ENCODE peak calls at places on chromosomes 12 and 14, in ten cellular contexts. M, P, X, C, J, U, N, A, R and Q are unnamed samples.

GRCh38 chr12:123849517-123849916 is 87.4 kb downstream of the DNAH10 start:
- DNase-seq in M (no peak), P (no peak), X (no peak), C (no peak), J (no peak), U (no peak), N (no peak), A (no peak), R (no peak), Q (no peak)

GRCh38 chr12:21971344-21971743 is 30.1 kb upstream of the ABCC9 start:
- DNase-seq in M (no peak), P (no peak), X (no peak), C (no peak), J (no peak), U (no peak), N (no peak), A (no peak), R (no peak), Q (no peak)

GRCh38 chr12:116860281-116860680 is 21.0 kb downstream of the HRK start:
- DNase-seq in M (no peak), P (no peak), X (no peak), C (no peak), J (no peak), U (no peak), N (no peak), A (no peak), R (no peak), Q (no peak)

GRCh38 chr14:67241416-67242362 is at the start of gene PALS1:
- DNase-seq in M (no peak), P (no peak), X (peak; percentile 81), C (peak; percentile 94), J (peak; percentile 57), U (no peak), N (peak; percentile 83), A (peak; percentile 87), R (peak; percentile 79), Q (peak; percentile 17)

GRCh38 chr14:74932401-74932901 is 9.4 kb upstream of the RPS6KL1 start:
- DNase-seq in M (no peak), P (no peak), X (no peak), C (no peak), J (no peak), U (no peak), N (peak; percentile 21), A (no peak), R (no peak), Q (no peak)

GRCh38 chr12:86230516-86231146 is 25.6 kb downstream of the MGAT4C start:
- DNase-seq in M (no peak), P (no peak), X (no peak), C (no peak), J (no peak), U (no peak), N (no peak), A (peak; percentile 10), R (peak; percentile 27), Q (no peak)

GRCh38 chr12:31339831-31340622 is 14.1 kb upstream of the SINHCAF start:
- DNase-seq in M (no peak), P (no peak), X (no peak), C (no peak), J (no peak), U (no peak), N (peak; percentile 58), A (peak; percentile 51), R (no peak), Q (no peak)

GRCh38 chr14:41606249-41607118 is at the start of gene LRFN5:
- DNase-seq in M (no peak), P (no peak), X (peak; percentile 67), C (peak; percentile 79), J (no peak), U (no peak), N (no peak), A (peak; percentile 32), R (no peak), Q (no peak)

GRCh38 chr12:1536817-1537216 is 57.6 kb downstream of the FBXL14 start:
- DNase-seq in M (no peak), P (no peak), X (no peak), C (no peak), J (no peak), U (no peak), N (no peak), A (no peak), R (no peak), Q (no peak)

GRCh38 chr14:91839754-91840153 is 27.6 kb downstream of the TC2N start:
- DNase-seq in M (no peak), P (no peak), X (no peak), C (no peak), J (no peak), U (no peak), N (no peak), A (no peak), R (no peak), Q (no peak)

GRCh38 chr14:95841680-95842079 is 35.0 kb upstream of the TUNAR start:
- DNase-seq in M (no peak), P (no peak), X (no peak), C (no peak), J (no peak), U (no peak), N (no peak), A (no peak), R (no peak), Q (no peak)

GRCh38 chr12:54262403-54262925 is 17.5 kb downstream of the CBX5 start:
- DNase-seq in M (no peak), P (no peak), X (peak; percentile 49), C (peak; percentile 78), J (no peak), U (no peak), N (peak; percentile 43), A (peak; percentile 56), R (peak; percentile 75), Q (no peak)

GRCh38 chr12:104790296-104791125 is 167.6 kb downstream of the SLC41A2 start:
- DNase-seq in M (no peak), P (no peak), X (peak; percentile 64), C (peak; percentile 21), J (no peak), U (no peak), N (no peak), A (no peak), R (no peak), Q (no peak)

GRCh38 chr12:59734371-59734770 is 138.5 kb downstream of the SLC16A7 start:
- DNase-seq in M (no peak), P (no peak), X (no peak), C (no peak), J (no peak), U (no peak), N (no peak), A (no peak), R (no peak), Q (no peak)

GRCh38 chr14:37597538-37598084 is 2.2 kb downstream of the TTC6 start:
- DNase-seq in M (no peak), P (no peak), X (peak; percentile 71), C (peak; percentile 28), J (no peak), U (no peak), N (peak; percentile 59), A (peak; percentile 53), R (no peak), Q (no peak)

GRCh38 chr12:67333649-67334048 is 64.5 kb downstream of the CAND1 start:
- DNase-seq in M (no peak), P (no peak), X (no peak), C (no peak), J (no peak), U (no peak), N (no peak), A (no peak), R (no peak), Q (no peak)

GRCh38 chr12:67339530-67339929 is 70.4 kb downstream of the CAND1 start:
- DNase-seq in M (no peak), P (no peak), X (no peak), C (no peak), J (no peak), U (no peak), N (no peak), A (no peak), R (no peak), Q (no peak)

GRCh38 chr12:67338426-67338825 is 69.3 kb downstream of the CAND1 start:
- DNase-seq in M (no peak), P (no peak), X (no peak), C (no peak), J (no peak), U (no peak), N (no peak), A (no peak), R (no peak), Q (no peak)
- H3K4me3 ChIP-seq in M (no peak overlapping the region), P (no peak overlapping the region), X (no peak overlapping the region), C (no peak overlapping the region), J (no peak overlapping the region), U (no peak overlapping the region), N (no peak overlapping the region), A (no peak overlapping the region), R (no peak overlapping the region), Q (no peak overlapping the region)

DNA sequence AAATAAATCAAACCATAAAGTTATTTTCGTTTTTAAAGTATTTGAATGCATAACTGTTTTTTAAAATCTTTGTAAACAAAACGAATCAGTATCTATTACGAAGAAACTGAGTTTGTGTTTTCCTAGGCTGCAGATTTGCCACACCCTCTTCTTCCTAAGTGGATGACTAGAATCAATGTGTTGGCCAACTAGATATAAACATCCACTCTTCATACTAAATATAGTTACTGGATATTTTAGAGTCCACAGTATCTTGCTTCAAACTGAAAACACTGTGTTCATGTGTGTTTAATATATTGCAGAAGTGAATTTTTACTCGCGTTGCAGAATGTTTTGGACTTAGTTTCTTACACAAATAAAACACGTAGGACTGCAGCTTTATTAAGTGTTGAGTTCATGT is 63.2 kb downstream of the KLHL28 start:
- DNase-seq in M (no peak), P (no peak), X (no peak), C (peak; percentile 65), J (no peak), U (no peak), N (peak; percentile 24), A (peak; percentile 21), R (no peak), Q (no peak)
- H3K4me3 ChIP-seq in M (no peak overlapping the region), P (peak overlapping the region; percentile 91), X (peak overlapping the region; percentile 77), C (peak overlapping the region; percentile 84), J (peak overlapping the region; percentile 15), U (no peak overlapping the region), N (no peak overlapping the region), A (no peak overlapping the region), R (peak overlapping the region; percentile 76), Q (no peak overlapping the region)

GRCh38 chr14:94026886-94027469 is 838 bp downstream of the OTUB2 start:
- DNase-seq in M (no peak), P (no peak), X (no peak), C (no peak), J (no peak), U (no peak), N (no peak), A (no peak), R (no peak), Q (no peak)
- H3K4me3 ChIP-seq in M (peak overlapping the region; percentile 42), P (peak overlapping the region; percentile 83), X (peak overlapping the region; percentile 66), C (peak overlapping the region; percentile 75), J (peak overlapping the region; percentile 71), U (peak overlapping the region; percentile 57), N (peak overlapping the region; percentile 55), A (peak overlapping the region; percentile 51), R (peak overlapping the region; percentile 58), Q (peak overlapping the region; percentile 63)

GRCh38 chr12:29844667-29845066 is 60.9 kb upstream of the TMTC1 start:
- DNase-seq in M (no peak), P (no peak), X (no peak), C (peak; percentile 29), J (no peak), U (no peak), N (peak; percentile 39), A (peak; percentile 41), R (no peak), Q (no peak)

DNA sequence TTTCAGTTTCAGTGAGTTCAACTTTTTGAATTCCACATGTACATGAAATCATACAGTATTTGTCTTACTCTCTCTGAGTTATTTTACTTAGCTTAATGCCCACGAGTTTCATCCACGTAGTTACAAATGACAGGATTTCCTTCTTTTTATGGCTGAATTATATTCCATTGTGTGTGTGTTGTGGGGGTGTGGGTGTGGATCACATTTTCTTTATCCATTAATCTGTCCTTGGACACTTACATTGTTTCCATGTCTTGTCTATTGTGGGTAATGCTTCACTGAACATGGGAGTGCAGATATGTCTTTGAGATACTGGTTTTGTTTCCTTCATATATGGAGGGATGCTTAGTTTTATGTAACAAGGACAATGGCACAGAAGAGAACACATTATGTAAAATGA is 63.5 kb upstream of the TMTC1 start:
- DNase-seq in M (no peak), P (no peak), X (no peak), C (no peak), J (no peak), U (no peak), N (no peak), A (no peak), R (no peak), Q (no peak)
- H3K4me3 ChIP-seq in M (no peak overlapping the region), P (no peak overlapping the region), X (no peak overlapping the region), C (no peak overlapping the region), J (no peak overlapping the region), U (no peak overlapping the region), N (no peak overlapping the region), A (no peak overlapping the region), R (no peak overlapping the region), Q (no peak overlapping the region)